ENCODE peak calls at places on chromosomes 6 and 20, in four cellular contexts. D is astrocyte, E is SJSA1, F is cardiac muscle cell. Z is an unnamed sample.

GRCh38 chr20:25294459-25295385 is 46.8 kb downstream of the PYGB start:
- DNase-seq in F (peak), E (peak), D (peak), Z (peak)

GRCh38 chr6:22828179-22829062 is 259.1 kb downstream of the HDGFL1 start:
- DNase-seq in F (peak), D (peak), E (peak), Z (no peak)

GRCh38 chr6:37539706-37540352 is 40.1 kb upstream of the CCDC167 start:
- DNase-seq in F (no peak), E (no peak), D (no peak), Z (no peak)

GRCh38 chr20:57659789-57660509 is 39.7 kb upstream of the ZBP1 start:
- DNase-seq in D (no peak), F (no peak), E (peak), Z (no peak)

GRCh38 chr6:153145591-153145990 is 14.5 kb upstream of the RGS17 start:
- DNase-seq in D (no peak), F (no peak), E (no peak), Z (no peak)

GRCh38 chr20:4300401-4300800 is 285.0 kb upstream of the RNF24 start:
- DNase-seq in F (no peak), E (no peak), D (no peak), Z (no peak)

GRCh38 chr20:33419140-33419974 is 18.0 kb upstream of the CDK5RAP1 start:
- DNase-seq in E (no peak), F (peak), D (peak), Z (no peak)

GRCh38 chr6:75422024-75422639 is 71.5 kb downstream of the FILIP1 start:
- DNase-seq in E (no peak), D (no peak), F (no peak), Z (no peak)

GRCh38 chr6:127900935-127901334 is at the start of gene THEMIS:
- DNase-seq in F (no peak), D (no peak), E (no peak), Z (peak)

GRCh38 chr20:48972816-48973215 is 51.3 kb downstream of the ARFGEF2 start:
- DNase-seq in F (no peak), E (no peak), D (no peak), Z (no peak)

GRCh38 chr6:155895641-155896040 is 440.0 kb upstream of the NOX3 start:
- DNase-seq in D (no peak), E (no peak), F (no peak), Z (no peak)

GRCh38 chr6:125116710-125117109 is 36.9 kb upstream of the TPD52L1 start:
- DNase-seq in E (no peak), D (no peak), F (no peak), Z (no peak)

GRCh38 chr6:135854799-135855198 is 3.3 kb downstream of the PDE7B start:
- DNase-seq in E (no peak), D (no peak), F (no peak), Z (no peak)

GRCh38 chr6:11685411-11686093 is 93.1 kb downstream of the ADTRP start:
- DNase-seq in D (peak), F (no peak), E (peak), Z (no peak)

GRCh38 chr6:9583946-9584345 is 830.9 kb downstream of the TFAP2A start:
- DNase-seq in F (no peak), E (no peak), D (no peak), Z (no peak)

GRCh38 chr20:41169791-41170351 is 32.5 kb downstream of the PLCG1 start:
- DNase-seq in D (peak), E (no peak), F (no peak), Z (no peak)

GRCh38 chr6:118771253-118771652 is 119.9 kb upstream of the CEP85L start:
- DNase-seq in F (no peak), D (no peak), E (no peak), Z (no peak)

GRCh38 chr6:147170269-147170668 is 33.9 kb upstream of the STXBP5 start:
- DNase-seq in F (no peak), E (no peak), D (peak), Z (no peak)

GRCh38 chr6:154258064-154258757 is 98.4 kb downstream of the IPCEF1 start:
- DNase-seq in E (no peak), F (no peak), D (no peak), Z (no peak)

GRCh38 chr6:28474441-28475219 is 31.3 kb upstream of the ZSCAN23 start:
- DNase-seq in D (peak), E (peak), F (peak), Z (peak)

GRCh38 chr20:6828794-6829423 is 61.4 kb downstream of the BMP2 start:
- DNase-seq in E (peak), F (peak), D (peak), Z (peak)

GRCh38 chr20:21228511-21228910 is 74.6 kb upstream of the XRN2 start:
- DNase-seq in D (no peak), E (no peak), F (no peak), Z (no peak)

GRCh38 chr6:99002826-99003225 is 55.1 kb upstream of the FBXL4 start:
- DNase-seq in F (no peak), D (no peak), E (no peak), Z (no peak)

GRCh38 chr6:158475344-158476302 is 84.3 kb upstream of the TMEM181 start:
- DNase-seq in E (peak), D (peak), F (no peak), Z (no peak)

GRCh38 chr20:37526238-37526838 is 1.3 kb downstream of the BLCAP start:
- DNase-seq in F (peak), E (peak), D (peak), Z (peak)

GRCh38 chr6:112503210-112503609 is 156.1 kb downstream of the RFPL4B start:
- DNase-seq in F (no peak), E (peak), D (peak), Z (no peak)

GRCh38 chr6:111600588-111601440 is 4.9 kb downstream of the TRAF3IP2 start:
- DNase-seq in F (no peak), D (no peak), E (no peak), Z (no peak)

GRCh38 chr20:3339571-3339970 is 67.9 kb downstream of the DNAAF9 start:
- DNase-seq in D (no peak), F (no peak), E (no peak), Z (no peak)

GRCh38 chr6:124200661-124201060 is 397.0 kb downstream of the NKAIN2 start:
- DNase-seq in F (no peak), D (no peak), E (no peak), Z (no peak)

GRCh38 chr6:92589970-92590369 is 829.4 kb downstream of the EPHA7 start:
- DNase-seq in E (no peak), F (no peak), D (peak), Z (no peak)

GRCh38 chr20:41034239-41034638 is 5.6 kb downstream of the TOP1 start:
- DNase-seq in D (no peak), F (no peak), E (no peak), Z (no peak)

GRCh38 chr20:47392015-47392720 is 35.7 kb upstream of the ZMYND8 start:
- DNase-seq in E (peak), D (peak), F (no peak), Z (no peak)

GRCh38 chr6:7324520-7324919 is 11.5 kb upstream of the SSR1 start:
- DNase-seq in F (no peak), D (no peak), E (no peak), Z (no peak)

GRCh38 chr6:1286972-1287600 is 24.8 kb upstream of the FOXQ1 start:
- DNase-seq in F (no peak), D (peak), E (peak), Z (no peak)

GRCh38 chr20:7094438-7094997 is 327.0 kb downstream of the BMP2 start:
- DNase-seq in F (peak), E (peak), D (peak), Z (peak)

GRCh38 chr6:124010574-124010973 is 206.9 kb downstream of the NKAIN2 start:
- DNase-seq in D (no peak), F (no peak), E (no peak), Z (no peak)

DNA sequence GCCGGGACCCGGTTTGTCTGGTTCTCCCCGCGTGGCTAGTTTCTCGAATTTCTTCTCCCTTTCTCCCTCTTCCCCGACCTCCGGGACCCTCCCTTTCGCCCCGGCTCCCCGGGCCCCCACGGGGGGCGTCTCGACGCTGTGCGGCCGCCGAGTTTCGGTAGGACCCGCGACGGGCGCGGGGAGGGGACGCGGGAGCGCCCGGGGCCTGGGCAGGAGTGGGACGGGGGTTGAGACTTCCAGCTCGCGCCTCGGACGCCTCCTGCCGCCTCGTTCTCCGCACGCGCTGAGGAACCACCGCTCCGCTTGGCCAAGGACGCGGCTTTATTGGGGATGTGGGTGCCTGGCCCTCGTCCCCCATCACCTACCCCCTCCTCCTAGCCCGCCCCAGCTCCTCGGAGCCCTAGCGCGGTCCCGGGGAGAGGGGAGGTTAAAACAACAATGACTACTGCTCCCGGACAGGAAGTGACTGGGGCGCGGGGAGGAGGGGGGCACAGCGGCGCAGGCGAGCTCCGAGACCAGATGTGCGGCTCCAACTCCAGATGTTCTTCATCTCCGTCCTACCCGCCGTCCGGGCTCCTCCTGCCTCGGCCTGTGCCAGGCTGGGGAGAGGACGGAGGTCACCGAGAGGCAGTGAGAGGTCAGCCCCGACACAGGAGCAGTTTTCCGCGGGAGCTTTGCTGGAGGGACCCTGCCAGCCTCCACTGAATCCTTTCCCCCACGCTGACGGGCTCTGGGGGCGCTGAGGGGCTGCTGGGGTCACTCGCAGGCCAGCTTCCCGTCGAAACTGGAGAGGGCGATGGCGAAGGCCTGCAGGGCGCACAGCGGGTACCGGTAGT is 910 bp upstream of the TEAD3 start:
- DNase-seq in E (peak), D (peak), F (peak), Z (peak)
- H3K27ac ChIP-seq in E (peak), D (peak), F (peak), Z (no peak)

GRCh38 chr6:76866091-76866490 is 597.2 kb downstream of the HTR1B start:
- DNase-seq in E (no peak), D (no peak), F (no peak), Z (no peak)
- H3K27ac ChIP-seq in E (no peak), D (no peak), F (no peak), Z (no peak)

GRCh38 chr6:30162265-30163089 is 869 bp upstream of the TRIM15 start:
- DNase-seq in E (no peak), D (no peak), F (no peak), Z (no peak)
- H3K27ac ChIP-seq in E (no peak), D (no peak), F (no peak), Z (no peak)

GRCh38 chr6:120938164-120938875 is 396.0 kb downstream of the TBC1D32 start:
- DNase-seq in F (no peak), D (no peak), E (no peak), Z (no peak)
- H3K27ac ChIP-seq in F (no peak), D (no peak), E (no peak), Z (no peak)

GRCh38 chr6:116685437-116685993 is 4.5 kb downstream of the KPNA5 start:
- DNase-seq in E (no peak), D (no peak), F (no peak), Z (no peak)

GRCh38 chr6:116680880-116681672 is at the start of gene KPNA5:
- DNase-seq in E (peak), F (peak), D (peak), Z (peak)

DNA sequence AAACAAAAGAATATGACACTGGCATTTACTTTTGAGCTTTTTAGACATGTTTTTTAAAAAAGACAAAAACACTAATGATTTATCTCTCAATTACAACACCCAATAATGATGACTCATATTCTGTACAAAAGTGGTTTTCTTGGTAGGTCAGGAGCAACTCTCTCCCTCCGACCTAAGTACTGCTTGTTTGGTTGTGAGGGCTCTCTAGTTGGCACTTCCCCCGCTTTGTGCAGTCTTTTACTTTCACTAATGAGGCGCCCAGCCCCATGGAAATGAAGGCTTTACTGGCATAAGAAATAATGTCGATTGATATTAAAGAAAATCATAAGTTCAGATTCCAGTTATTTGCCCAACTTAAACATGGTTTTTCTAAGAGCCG is 1.3 kb downstream of the KPNA5 start:
- DNase-seq in D (peak), F (no peak), E (no peak), Z (peak)
- H3K27ac ChIP-seq in D (no peak), F (no peak), E (no peak), Z (peak)

DNA sequence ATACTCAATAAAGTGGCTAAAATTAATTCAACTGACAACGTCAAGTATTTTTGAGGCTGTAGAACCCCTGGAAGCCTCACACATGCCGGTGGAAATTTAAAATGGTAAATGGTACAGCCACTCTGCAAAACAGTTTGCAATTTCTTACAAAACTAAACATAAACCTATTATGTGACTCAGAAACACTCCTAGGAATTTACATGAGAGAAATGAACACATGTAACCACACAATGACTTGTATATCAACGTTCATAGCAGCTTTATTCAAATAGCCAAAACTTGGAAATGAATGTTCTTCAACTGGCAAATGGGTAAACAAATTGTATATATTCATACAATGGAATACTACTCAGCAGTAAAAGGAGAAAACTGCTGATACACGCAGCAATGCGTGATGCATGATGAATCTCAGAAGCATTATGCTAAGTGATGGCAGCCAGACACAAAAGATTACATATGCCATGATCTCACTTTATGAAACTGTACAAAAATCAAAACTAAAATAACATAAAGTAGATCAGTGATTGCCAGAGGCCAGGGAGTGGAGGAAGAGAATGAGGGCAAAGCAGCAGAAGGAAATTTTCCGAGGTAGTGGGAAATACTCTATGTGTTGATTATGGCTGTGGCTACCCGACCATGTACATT is 112.5 kb downstream of the FAM50B start:
- DNase-seq in D (peak), F (no peak), E (peak), Z (no peak)
- H3K27ac ChIP-seq in D (peak), F (no peak), E (peak), Z (no peak)

GRCh38 chr6:150598858-150599198 is 857 bp upstream of the PLEKHG1 start:
- DNase-seq in F (no peak), E (no peak), D (no peak), Z (no peak)
- H3K27ac ChIP-seq in F (no peak), E (no peak), D (no peak), Z (no peak)